ENCODE peak calls at places on chromosomes 7 and 10, in nine cellular contexts. One of them, this sample, is unnamed. For H3K9me3 and H3K36me3, the result is how much of the 10 kb centered on the place peaks cover.

GRCh38 chr10:66555061-66555460 is 370.8 kb upstream of the LRRTM3 start:
- DNase-seq in SK-N-SH: no peak
- DNase-seq in neuronal stem cell: no peak
- DNase-seq in Panc1: no peak
- DNase-seq in right atrium auricular region: no peak
- DNase-seq in ovary: no peak
- DNase-seq in astrocyte: peak
- DNase-seq in naive thymus-derived CD4-positive, alpha-beta T cell: no peak
- DNase-seq in upper lobe of right lung: no peak
- DNase-seq in this sample: no peak

GRCh38 chr7:818031-818699 is 14.1 kb upstream of the SUN1 start:
- DNase-seq in neuronal stem cell: no peak
- DNase-seq in astrocyte: peak
- DNase-seq in SK-N-SH: no peak
- DNase-seq in naive thymus-derived CD4-positive, alpha-beta T cell: no peak
- DNase-seq in Panc1: no peak
- DNase-seq in right atrium auricular region: no peak
- DNase-seq in upper lobe of right lung: no peak
- DNase-seq in ovary: no peak
- DNase-seq in this sample: no peak

GRCh38 chr7:47346378-47346914 is 235.5 kb downstream of the TNS3 start:
- DNase-seq in right atrium auricular region: no peak
- DNase-seq in ovary: no peak
- DNase-seq in neuronal stem cell: no peak
- DNase-seq in astrocyte: no peak
- DNase-seq in naive thymus-derived CD4-positive, alpha-beta T cell: no peak
- DNase-seq in upper lobe of right lung: no peak
- DNase-seq in SK-N-SH: no peak
- DNase-seq in Panc1: no peak
- DNase-seq in this sample: no peak

GRCh38 chr10:75969031-75969430 is 537.6 kb downstream of the LRMDA start:
- DNase-seq in neuronal stem cell: no peak
- DNase-seq in SK-N-SH: no peak
- DNase-seq in ovary: no peak
- DNase-seq in astrocyte: no peak
- DNase-seq in Panc1: no peak
- DNase-seq in right atrium auricular region: no peak
- DNase-seq in naive thymus-derived CD4-positive, alpha-beta T cell: no peak
- DNase-seq in upper lobe of right lung: no peak
- DNase-seq in this sample: no peak

GRCh38 chr10:114684822-114685209 is 26.7 kb upstream of the ABLIM1 start:
- DNase-seq in astrocyte: peak
- DNase-seq in naive thymus-derived CD4-positive, alpha-beta T cell: no peak
- DNase-seq in upper lobe of right lung: no peak
- DNase-seq in ovary: no peak
- DNase-seq in SK-N-SH: peak
- DNase-seq in right atrium auricular region: no peak
- DNase-seq in Panc1: no peak
- DNase-seq in neuronal stem cell: no peak
- DNase-seq in this sample: no peak

GRCh38 chr10:102451105-102451969 is at the start of gene C10orf95:
- DNase-seq in right atrium auricular region: no peak
- DNase-seq in astrocyte: no peak
- DNase-seq in neuronal stem cell: no peak
- DNase-seq in upper lobe of right lung: peak
- DNase-seq in ovary: no peak
- DNase-seq in naive thymus-derived CD4-positive, alpha-beta T cell: no peak
- DNase-seq in SK-N-SH: no peak
- DNase-seq in Panc1: no peak
- DNase-seq in this sample: peak

GRCh38 chr10:114876602-114877300 is 55.2 kb downstream of the FHIP2A start:
- DNase-seq in naive thymus-derived CD4-positive, alpha-beta T cell: no peak
- DNase-seq in SK-N-SH: peak
- DNase-seq in astrocyte: no peak
- DNase-seq in upper lobe of right lung: peak
- DNase-seq in ovary: peak
- DNase-seq in neuronal stem cell: peak
- DNase-seq in right atrium auricular region: peak
- DNase-seq in Panc1: no peak
- DNase-seq in this sample: peak

GRCh38 chr10:108688314-108688713 is 1235.0 kb downstream of the XPNPEP1 start:
- DNase-seq in Panc1: no peak
- DNase-seq in upper lobe of right lung: no peak
- DNase-seq in neuronal stem cell: no peak
- DNase-seq in right atrium auricular region: no peak
- DNase-seq in naive thymus-derived CD4-positive, alpha-beta T cell: no peak
- DNase-seq in astrocyte: no peak
- DNase-seq in SK-N-SH: no peak
- DNase-seq in ovary: no peak
- DNase-seq in this sample: no peak

GRCh38 chr7:154759989-154760388 is 242.9 kb downstream of the PAXIP1 start:
- DNase-seq in right atrium auricular region: no peak
- DNase-seq in astrocyte: no peak
- DNase-seq in naive thymus-derived CD4-positive, alpha-beta T cell: no peak
- DNase-seq in neuronal stem cell: no peak
- DNase-seq in ovary: no peak
- DNase-seq in Panc1: no peak
- DNase-seq in SK-N-SH: no peak
- DNase-seq in upper lobe of right lung: no peak
- DNase-seq in this sample: no peak

GRCh38 chr10:90560331-90560730 is 297.5 kb downstream of the HTR7 start:
- DNase-seq in ovary: no peak
- DNase-seq in Panc1: no peak
- DNase-seq in upper lobe of right lung: no peak
- DNase-seq in astrocyte: no peak
- DNase-seq in SK-N-SH: no peak
- DNase-seq in right atrium auricular region: no peak
- DNase-seq in naive thymus-derived CD4-positive, alpha-beta T cell: no peak
- DNase-seq in neuronal stem cell: no peak
- DNase-seq in this sample: no peak

DNA sequence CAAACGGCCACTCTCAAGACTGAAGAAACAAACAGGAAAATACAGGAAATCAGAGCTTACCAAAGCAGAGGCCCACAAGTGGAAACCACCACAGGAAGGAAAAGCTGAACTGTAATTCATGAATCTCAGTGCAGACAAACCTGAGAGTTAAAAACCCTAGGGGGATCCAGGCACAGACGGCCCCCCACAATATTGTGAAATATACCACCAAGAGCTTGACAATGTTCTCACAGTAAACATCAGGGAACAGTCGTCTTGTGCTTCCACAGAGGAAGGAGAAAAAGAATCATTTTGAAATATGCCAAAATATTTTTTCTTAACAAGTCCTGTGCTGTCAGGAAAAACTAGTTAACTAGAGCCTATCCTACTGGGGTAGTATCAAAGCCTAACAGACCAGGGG is 68.2 kb upstream of the NRG3 start:
- DNase-seq in right atrium auricular region: no peak
- DNase-seq in naive thymus-derived CD4-positive, alpha-beta T cell: no peak
- DNase-seq in Panc1: no peak
- DNase-seq in SK-N-SH: no peak
- DNase-seq in astrocyte: no peak
- DNase-seq in upper lobe of right lung: no peak
- DNase-seq in ovary: no peak
- DNase-seq in neuronal stem cell: no peak
- DNase-seq in this sample: no peak
- H3K9me3 ChIP-seq in right atrium auricular region: under half
- H3K9me3 ChIP-seq in naive thymus-derived CD4-positive, alpha-beta T cell: under half
- H3K9me3 ChIP-seq in Panc1: under half
- H3K9me3 ChIP-seq in SK-N-SH: under half
- H3K9me3 ChIP-seq in astrocyte: under half
- H3K9me3 ChIP-seq in upper lobe of right lung: under half
- H3K9me3 ChIP-seq in ovary: under half
- H3K9me3 ChIP-seq in neuronal stem cell: under half
- H3K9me3 ChIP-seq in this sample: under half

GRCh38 chr7:79968249-79968648 is 166.4 kb upstream of the GNAI1 start:
- DNase-seq in ovary: no peak
- DNase-seq in SK-N-SH: no peak
- DNase-seq in right atrium auricular region: no peak
- DNase-seq in Panc1: no peak
- DNase-seq in naive thymus-derived CD4-positive, alpha-beta T cell: no peak
- DNase-seq in neuronal stem cell: no peak
- DNase-seq in astrocyte: peak
- DNase-seq in upper lobe of right lung: no peak
- DNase-seq in this sample: peak

GRCh38 chr7:79971058-79971457 is 163.6 kb upstream of the GNAI1 start:
- DNase-seq in naive thymus-derived CD4-positive, alpha-beta T cell: no peak
- DNase-seq in Panc1: no peak
- DNase-seq in upper lobe of right lung: no peak
- DNase-seq in right atrium auricular region: no peak
- DNase-seq in astrocyte: no peak
- DNase-seq in SK-N-SH: no peak
- DNase-seq in ovary: no peak
- DNase-seq in neuronal stem cell: no peak
- DNase-seq in this sample: no peak

GRCh38 chr7:79965946-79966345 is 168.7 kb upstream of the GNAI1 start:
- DNase-seq in astrocyte: no peak
- DNase-seq in upper lobe of right lung: no peak
- DNase-seq in SK-N-SH: no peak
- DNase-seq in Panc1: no peak
- DNase-seq in ovary: no peak
- DNase-seq in naive thymus-derived CD4-positive, alpha-beta T cell: no peak
- DNase-seq in neuronal stem cell: no peak
- DNase-seq in right atrium auricular region: no peak
- DNase-seq in this sample: peak

GRCh38 chr7:79964463-79964862 is 170.2 kb upstream of the GNAI1 start:
- DNase-seq in neuronal stem cell: no peak
- DNase-seq in upper lobe of right lung: no peak
- DNase-seq in Panc1: no peak
- DNase-seq in naive thymus-derived CD4-positive, alpha-beta T cell: no peak
- DNase-seq in astrocyte: no peak
- DNase-seq in right atrium auricular region: no peak
- DNase-seq in SK-N-SH: no peak
- DNase-seq in ovary: no peak
- DNase-seq in this sample: no peak

DNA sequence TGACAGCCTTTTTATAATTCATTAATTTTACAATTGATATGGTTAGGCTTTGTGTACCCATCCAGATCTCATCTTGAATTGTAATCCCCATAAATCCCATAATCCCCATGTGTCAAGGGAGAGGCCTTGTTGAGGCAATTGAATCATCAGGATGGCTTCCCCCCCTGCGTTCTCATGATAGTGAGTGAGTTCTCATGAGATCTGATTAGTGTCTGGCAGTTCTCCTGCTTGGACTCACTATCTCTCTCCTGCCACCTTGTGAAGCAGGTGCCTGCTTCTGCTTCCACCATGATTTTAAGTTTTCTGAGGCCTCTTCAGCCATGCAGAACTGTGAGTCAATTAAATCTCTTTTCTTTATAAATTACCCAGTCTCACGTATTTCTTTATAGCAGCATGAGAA is 165.7 kb upstream of the GNAI1 start:
- DNase-seq in ovary: no peak
- DNase-seq in naive thymus-derived CD4-positive, alpha-beta T cell: no peak
- DNase-seq in astrocyte: no peak
- DNase-seq in Panc1: no peak
- DNase-seq in upper lobe of right lung: no peak
- DNase-seq in neuronal stem cell: no peak
- DNase-seq in SK-N-SH: no peak
- DNase-seq in right atrium auricular region: no peak
- DNase-seq in this sample: peak
- H3K36me3 ChIP-seq in ovary: under half
- H3K36me3 ChIP-seq in naive thymus-derived CD4-positive, alpha-beta T cell: under half
- H3K36me3 ChIP-seq in astrocyte: under half
- H3K36me3 ChIP-seq in Panc1: under half
- H3K36me3 ChIP-seq in upper lobe of right lung: under half
- H3K36me3 ChIP-seq in neuronal stem cell: under half
- H3K36me3 ChIP-seq in SK-N-SH: under half
- H3K36me3 ChIP-seq in right atrium auricular region: under half
- H3K36me3 ChIP-seq in this sample: under half

GRCh38 chr7:157825325-157825724 is 488.5 kb downstream of the DNAJB6 start:
- DNase-seq in SK-N-SH: no peak
- DNase-seq in neuronal stem cell: no peak
- DNase-seq in naive thymus-derived CD4-positive, alpha-beta T cell: no peak
- DNase-seq in upper lobe of right lung: peak
- DNase-seq in ovary: no peak
- DNase-seq in astrocyte: peak
- DNase-seq in Panc1: no peak
- DNase-seq in right atrium auricular region: no peak
- DNase-seq in this sample: no peak

GRCh38 chr7:157822688-157823031 is 485.9 kb downstream of the DNAJB6 start:
- DNase-seq in upper lobe of right lung: no peak
- DNase-seq in ovary: no peak
- DNase-seq in neuronal stem cell: no peak
- DNase-seq in naive thymus-derived CD4-positive, alpha-beta T cell: no peak
- DNase-seq in Panc1: no peak
- DNase-seq in SK-N-SH: no peak
- DNase-seq in right atrium auricular region: no peak
- DNase-seq in astrocyte: no peak
- DNase-seq in this sample: no peak

GRCh38 chr7:157824819-157825121 is 488.0 kb downstream of the DNAJB6 start:
- DNase-seq in right atrium auricular region: no peak
- DNase-seq in ovary: no peak
- DNase-seq in upper lobe of right lung: peak
- DNase-seq in SK-N-SH: no peak
- DNase-seq in astrocyte: no peak
- DNase-seq in neuronal stem cell: no peak
- DNase-seq in naive thymus-derived CD4-positive, alpha-beta T cell: no peak
- DNase-seq in Panc1: no peak
- DNase-seq in this sample: no peak

GRCh38 chr7:157821959-157822687 is 485.3 kb downstream of the DNAJB6 start:
- DNase-seq in SK-N-SH: no peak
- DNase-seq in naive thymus-derived CD4-positive, alpha-beta T cell: no peak
- DNase-seq in upper lobe of right lung: no peak
- DNase-seq in astrocyte: no peak
- DNase-seq in Panc1: no peak
- DNase-seq in ovary: no peak
- DNase-seq in neuronal stem cell: no peak
- DNase-seq in right atrium auricular region: no peak
- DNase-seq in this sample: no peak

GRCh38 chr7:157824011-157824818 is 487.4 kb downstream of the DNAJB6 start:
- DNase-seq in ovary: no peak
- DNase-seq in SK-N-SH: no peak
- DNase-seq in neuronal stem cell: no peak
- DNase-seq in right atrium auricular region: no peak
- DNase-seq in naive thymus-derived CD4-positive, alpha-beta T cell: no peak
- DNase-seq in upper lobe of right lung: peak
- DNase-seq in Panc1: no peak
- DNase-seq in astrocyte: no peak
- DNase-seq in this sample: no peak
- H3K9me3 ChIP-seq in ovary: under half
- H3K9me3 ChIP-seq in SK-N-SH: under half
- H3K9me3 ChIP-seq in neuronal stem cell: under half
- H3K9me3 ChIP-seq in right atrium auricular region: under half
- H3K9me3 ChIP-seq in naive thymus-derived CD4-positive, alpha-beta T cell: under half
- H3K9me3 ChIP-seq in upper lobe of right lung: under half
- H3K9me3 ChIP-seq in Panc1: under half
- H3K9me3 ChIP-seq in astrocyte: under half
- H3K9me3 ChIP-seq in this sample: under half

DNA sequence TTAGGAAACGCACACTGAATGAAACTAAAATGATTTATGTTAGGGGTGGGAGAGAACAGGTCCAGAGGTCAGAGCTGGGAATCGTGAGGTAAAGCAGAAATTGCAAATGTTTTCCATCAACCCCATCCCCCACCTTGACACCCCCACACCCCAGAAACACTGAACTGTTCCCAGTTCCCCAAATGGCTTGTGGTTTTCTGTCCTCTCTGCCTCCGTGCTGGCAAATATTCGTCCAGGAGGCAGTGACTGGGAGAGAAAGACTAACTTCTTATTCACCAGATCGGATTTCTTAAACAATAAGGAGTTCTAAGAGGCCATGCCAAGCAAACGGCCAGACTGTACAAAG is 732 bp upstream of the RASSF4 start:
- DNase-seq in astrocyte: no peak
- DNase-seq in upper lobe of right lung: no peak
- DNase-seq in naive thymus-derived CD4-positive, alpha-beta T cell: no peak
- DNase-seq in right atrium auricular region: no peak
- DNase-seq in ovary: no peak
- DNase-seq in Panc1: no peak
- DNase-seq in SK-N-SH: no peak
- DNase-seq in neuronal stem cell: no peak
- DNase-seq in this sample: no peak
- H3K36me3 ChIP-seq in astrocyte: under half
- H3K36me3 ChIP-seq in upper lobe of right lung: under half
- H3K36me3 ChIP-seq in naive thymus-derived CD4-positive, alpha-beta T cell: under half
- H3K36me3 ChIP-seq in right atrium auricular region: under half
- H3K36me3 ChIP-seq in ovary: under half
- H3K36me3 ChIP-seq in Panc1: under half
- H3K36me3 ChIP-seq in SK-N-SH: under half
- H3K36me3 ChIP-seq in neuronal stem cell: under half
- H3K36me3 ChIP-seq in this sample: under half